ENCODE peak calls at places on chromosomes 7 and 10, in seven cellular contexts. W is stomach; R is activated CD4-positive, CD25-positive, alpha-beta regulatory T cell; Z is stimulated activated CD8-positive, alpha-beta memory T cell treated with anti-CD3 and anti-CD28 coated beads, Interleukin-7, amount 100 ng/mL, for 24 hours; E is mesothelial cell of epicardium; K is GM13977; D is brain microvascular endothelial cell. A is an unnamed sample.
A peak's percentile ranks its signal among the peaks of the same experiment; 100 is the strongest.

GRCh38 chr7:4689151-4689550 is 7.1 kb downstream of the FOXK1 start:
- DNase-seq in W (no peak), R (no peak), Z (no peak), E (no peak), K (no peak), D (no peak), A (no peak)

GRCh38 chr10:105192146-105192545 is 551.1 kb downstream of the SORCS3 start:
- DNase-seq in W (no peak), R (no peak), Z (no peak), E (no peak), K (no peak), D (no peak), A (no peak)

GRCh38 chr10:5895804-5896203 is 5.8 kb downstream of the FBH1 start:
- DNase-seq in W (peak; percentile 10), R (peak; percentile 4), Z (no peak), E (no peak), K (peak; percentile 71), D (no peak), A (no peak)

GRCh38 chr10:543131-543530 is 146.3 kb downstream of the DIP2C start:
- DNase-seq in W (no peak), R (no peak), Z (no peak), E (no peak), K (no peak), D (no peak), A (no peak)

GRCh38 chr10:127354992-127355391 is 158.6 kb upstream of the INSYN2A start:
- DNase-seq in W (no peak), R (no peak), Z (no peak), E (no peak), K (no peak), D (no peak), A (no peak)

GRCh38 chr10:6151087-6151977 is 51.4 kb upstream of the PFKFB3 start:
- DNase-seq in W (peak; percentile 54), R (no peak), Z (no peak), E (no peak), K (peak; percentile 85), D (peak; percentile 65), A (no peak)

GRCh38 chr7:39465055-39465929 is 100.9 kb upstream of the YAE1 start:
- DNase-seq in W (peak; percentile 48), R (no peak), Z (no peak), E (peak; percentile 62), K (peak; percentile 65), D (peak; percentile 60), A (peak; percentile 19)

GRCh38 chr7:14902589-14902963 is at the start of gene DGKB:
- DNase-seq in W (no peak), R (no peak), Z (no peak), E (peak; percentile 39), K (no peak), D (peak; percentile 45), A (peak; percentile 33)

GRCh38 chr10:62817120-62817762 is 1.1 kb upstream of the EGR2 start:
- DNase-seq in W (no peak), R (peak; percentile 14), Z (no peak), E (peak; percentile 54), K (no peak), D (no peak), A (no peak)